ENCODE peak calls at places on chromosomes 13 and 19, in nine cellular contexts. S is CD8-positive, alpha-beta T cell; P is tibial nerve; W is cardiac fibroblast; A is lower leg skin; M is left lung; Q is tibial artery; D is Peyer's patch; R is GM23338. L is an unnamed sample.

GRCh38 chr19:16327911-16328823 is 3.5 kb downstream of the KLF2 start:
- DNase-seq in R (no peak), M (peak), A (peak), P (peak), D (no peak), S (peak), W (peak), Q (peak), L (no peak)

GRCh38 chr13:79398915-79399314 is 7.1 kb downstream of the RBM26 start:
- DNase-seq in R (no peak), P (no peak), Q (no peak), M (no peak), S (no peak), W (peak), D (no peak), A (no peak), L (no peak)

GRCh38 chr13:87942204-87942603 is 271.0 kb downstream of the SLITRK5 start:
- DNase-seq in W (no peak), A (no peak), S (no peak), Q (no peak), P (no peak), D (no peak), R (no peak), M (no peak), L (no peak)

GRCh38 chr13:98174321-98174720 is 2.7 kb downstream of the RNF113B start:
- DNase-seq in W (no peak), S (no peak), Q (no peak), A (no peak), R (no peak), P (no peak), D (no peak), M (no peak), L (no peak)

GRCh38 chr13:41502676-41503075 is 45.3 kb downstream of the RGCC start:
- DNase-seq in A (no peak), P (no peak), M (no peak), S (peak), Q (no peak), R (no peak), D (no peak), W (no peak), L (no peak)

GRCh38 chr13:28583661-28584091 is 75.3 kb upstream of the POMP start:
- DNase-seq in W (no peak), P (no peak), M (no peak), Q (no peak), S (no peak), R (peak), A (no peak), D (no peak), L (no peak)

GRCh38 chr19:47020132-47020805 is 632 bp downstream of the NPAS1 start:
- DNase-seq in Q (no peak), A (no peak), W (no peak), D (no peak), R (peak), S (no peak), M (no peak), P (no peak), L (no peak)

GRCh38 chr19:43799502-43800142 is 2.6 kb downstream of the LYPD5 start:
- DNase-seq in W (no peak), M (no peak), S (no peak), R (peak), Q (no peak), A (peak), P (no peak), D (peak), L (no peak)

GRCh38 chr13:57629821-57630235 is 1.7 kb upstream of the PCDH17 start:
- DNase-seq in D (peak), A (peak), S (no peak), M (peak), R (peak), Q (peak), W (peak), P (no peak), L (no peak)

GRCh38 chr13:32228330-32229041 is 86.7 kb downstream of the ZAR1L start:
- DNase-seq in R (peak), S (no peak), P (no peak), A (no peak), D (no peak), Q (no peak), W (peak), M (no peak), L (no peak)

GRCh38 chr19:40465781-40466218 is 255 bp upstream of the BLVRB start:
- DNase-seq in Q (peak), W (peak), A (peak), R (peak), P (peak), M (peak), S (peak), D (peak), L (peak)

GRCh38 chr19:48872884-48873475 is 759 bp downstream of the PPP1R15A start:
- DNase-seq in W (peak), A (peak), P (peak), S (peak), Q (peak), M (peak), D (peak), R (peak), L (peak)

GRCh38 chr13:31195616-31196015 is 4.2 kb upstream of the B3GLCT start:
- DNase-seq in P (no peak), W (no peak), M (no peak), R (no peak), S (no peak), A (no peak), Q (no peak), D (no peak), L (no peak)

GRCh38 chr19:19202707-19203011 is 555 bp downstream of the NR2C2AP start:
- DNase-seq in M (no peak), Q (no peak), A (no peak), D (no peak), W (no peak), S (no peak), P (no peak), R (no peak), L (no peak)

GRCh38 chr13:44972956-44973581 is 16.2 kb downstream of the NUFIP1 start:
- DNase-seq in A (no peak), Q (no peak), S (no peak), R (peak), W (peak), M (no peak), P (no peak), D (no peak), L (no peak)

GRCh38 chr13:42991892-42992584 is at the start of gene EPSTI1:
- DNase-seq in P (peak), Q (peak), M (peak), R (peak), D (peak), A (peak), W (peak), S (peak), L (peak)

GRCh38 chr19:46271488-46272197 is 25.2 kb upstream of the HIF3A start:
- DNase-seq in W (peak), P (no peak), D (no peak), S (no peak), R (no peak), A (no peak), Q (no peak), M (no peak), L (no peak)

GRCh38 chr13:72960541-72960940 is 98.3 kb upstream of the KLF5 start:
- DNase-seq in A (no peak), W (no peak), S (no peak), D (no peak), M (no peak), Q (no peak), R (peak), P (no peak), L (no peak)

GRCh38 chr19:34418300-34418699 is 9.9 kb upstream of the UBA2 start:
- DNase-seq in P (no peak), M (no peak), A (no peak), S (no peak), D (no peak), W (no peak), R (no peak), Q (no peak), L (no peak)

DNA sequence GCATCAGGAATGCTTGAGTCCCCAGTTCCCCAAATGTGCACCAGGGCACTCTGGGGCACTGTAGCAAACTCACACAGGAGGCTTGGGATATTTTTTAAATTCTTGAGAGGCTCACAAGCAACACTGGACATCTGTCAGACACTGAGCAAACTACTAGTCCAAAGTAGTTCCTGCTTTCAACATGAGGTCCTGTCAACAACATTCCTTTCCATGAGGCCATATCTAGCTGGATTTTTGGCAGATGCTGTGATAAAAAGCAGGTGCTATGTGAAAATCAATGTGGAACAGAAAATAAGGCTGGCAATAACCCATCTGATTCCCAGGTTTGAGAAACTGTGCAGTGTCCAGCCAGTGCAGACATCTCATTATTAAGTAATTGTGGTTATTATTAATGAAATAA is 50.5 kb downstream of the STARD13 start:
- DNase-seq in R (no peak), Q (no peak), A (no peak), P (no peak), D (no peak), M (no peak), S (no peak), W (peak), L (no peak)
- TF ChIP-seq CTCF in R (no peak), Q (no peak), A (no peak), P (no peak), D (no peak), M (peak), S (no peak), W (peak), L (no peak)

DNA sequence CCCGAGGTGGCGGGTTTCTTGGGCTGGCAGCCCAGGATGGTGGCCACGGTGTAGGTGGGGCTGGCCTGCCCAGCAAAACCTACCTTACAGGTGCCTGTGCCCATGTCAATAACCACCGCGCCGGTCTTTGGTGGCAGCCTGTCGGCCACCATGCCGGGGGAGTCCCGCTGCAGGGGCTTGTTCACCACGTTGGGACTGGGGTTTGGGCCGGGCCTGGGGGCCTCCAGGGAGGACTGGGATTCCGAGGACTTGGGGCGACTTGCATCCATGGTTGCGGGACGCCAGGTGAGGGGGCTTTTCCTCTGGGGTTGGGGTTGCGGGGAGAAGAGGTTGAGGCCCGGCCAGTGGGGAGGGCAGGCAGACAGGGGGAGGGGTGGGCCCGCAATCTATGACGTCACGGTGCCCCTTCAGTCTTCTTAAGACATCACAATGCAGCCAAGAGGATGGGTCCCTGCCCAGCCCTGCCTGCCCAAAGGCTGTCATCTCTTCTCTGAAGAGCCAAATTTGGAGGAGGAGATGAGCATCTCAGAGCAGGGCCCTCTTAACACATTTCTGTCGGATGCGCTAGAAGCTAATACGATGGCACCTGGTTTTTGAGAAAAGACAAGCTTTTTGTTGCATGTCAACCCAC is at the start of gene ACTL9:
- DNase-seq in D (no peak), R (no peak), M (no peak), P (no peak), W (no peak), A (no peak), S (no peak), Q (no peak), L (no peak)
- TF ChIP-seq CTCF in D (no peak), R (no peak), M (no peak), P (no peak), W (no peak), A (no peak), S (no peak), Q (no peak), L (no peak)

GRCh38 chr19:55099557-55100506 is 17.6 kb downstream of the PPP1R12C start:
- DNase-seq in D (peak), W (peak), R (peak), Q (no peak), P (no peak), M (no peak), A (no peak), S (no peak), L (no peak)
- TF ChIP-seq CTCF in D (no peak), W (no peak), R (peak), Q (no peak), P (no peak), M (no peak), A (no peak), S (no peak), L (no peak)

GRCh38 chr19:4375164-4375619 is 25.2 kb downstream of the SH3GL1 start:
- DNase-seq in P (no peak), M (peak), Q (no peak), A (peak), R (peak), D (peak), W (no peak), S (no peak), L (peak)

GRCh38 chr19:4376245-4376990 is 23.9 kb downstream of the SH3GL1 start:
- DNase-seq in Q (no peak), D (no peak), S (no peak), W (no peak), R (peak), P (no peak), M (no peak), A (peak), L (no peak)

GRCh38 chr19:4376991-4377781 is 23.2 kb downstream of the SH3GL1 start:
- DNase-seq in D (no peak), A (peak), P (no peak), R (no peak), Q (no peak), W (no peak), M (peak), S (no peak), L (no peak)

GRCh38 chr19:4374451-4375163 is 25.7 kb downstream of the SH3GL1 start:
- DNase-seq in A (peak), P (peak), Q (peak), M (peak), D (peak), W (peak), R (no peak), S (no peak), L (no peak)

GRCh38 chr19:4375620-4376228 is 24.6 kb downstream of the SH3GL1 start:
- DNase-seq in S (no peak), R (peak), P (no peak), A (peak), D (no peak), M (no peak), Q (peak), W (peak), L (no peak)
- TF ChIP-seq CTCF in S (no peak), R (peak), P (peak), A (no peak), D (peak), M (no peak), Q (peak), W (peak), L (no peak)

DNA sequence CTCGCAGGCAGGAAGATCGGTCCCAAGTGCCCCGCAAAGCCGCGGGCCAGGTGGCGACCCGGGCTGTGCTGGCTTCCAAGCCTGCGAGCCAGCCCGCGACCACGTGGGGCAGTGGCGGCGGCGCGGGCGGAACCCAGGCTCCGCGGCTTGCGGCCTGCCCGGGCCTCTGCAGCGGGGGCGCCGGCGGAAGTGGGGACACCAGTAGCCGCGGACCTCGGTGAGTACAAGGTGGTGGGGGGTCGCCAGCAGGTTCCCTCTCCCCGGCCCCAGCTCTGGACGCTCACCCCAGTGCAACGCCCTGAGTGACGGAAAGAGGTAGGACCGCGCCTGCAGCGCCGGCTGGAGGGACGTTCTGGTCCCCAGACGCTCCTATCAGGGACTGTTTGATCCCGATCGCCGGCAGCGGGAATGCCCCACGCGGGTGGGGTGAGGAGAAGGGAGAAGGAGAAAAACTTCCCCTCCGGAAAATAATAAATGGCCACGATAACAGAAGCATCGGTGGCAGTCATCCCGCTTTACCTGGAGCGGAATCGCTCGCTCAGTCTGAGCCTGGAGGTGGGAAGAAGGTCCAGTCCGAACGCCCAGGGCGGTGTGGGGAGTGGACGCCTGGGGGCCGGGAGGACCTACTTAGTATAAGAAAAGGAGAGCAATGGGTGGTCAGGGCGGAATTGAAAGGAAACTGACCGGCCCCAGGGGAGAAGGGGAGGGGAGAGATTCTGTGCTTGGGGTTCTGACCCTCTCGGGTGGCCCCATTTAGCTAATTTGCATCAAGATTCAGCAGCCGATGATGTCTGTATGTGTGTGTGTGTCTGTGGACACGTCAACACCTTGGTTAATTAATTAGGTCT is at the start of gene GEMIN7:
- DNase-seq in P (peak), A (peak), M (peak), D (peak), Q (peak), R (peak), S (peak), W (peak), L (peak)
- TF ChIP-seq CTCF in P (no peak), A (no peak), M (no peak), D (no peak), Q (no peak), R (no peak), S (no peak), W (no peak), L (no peak)

DNA sequence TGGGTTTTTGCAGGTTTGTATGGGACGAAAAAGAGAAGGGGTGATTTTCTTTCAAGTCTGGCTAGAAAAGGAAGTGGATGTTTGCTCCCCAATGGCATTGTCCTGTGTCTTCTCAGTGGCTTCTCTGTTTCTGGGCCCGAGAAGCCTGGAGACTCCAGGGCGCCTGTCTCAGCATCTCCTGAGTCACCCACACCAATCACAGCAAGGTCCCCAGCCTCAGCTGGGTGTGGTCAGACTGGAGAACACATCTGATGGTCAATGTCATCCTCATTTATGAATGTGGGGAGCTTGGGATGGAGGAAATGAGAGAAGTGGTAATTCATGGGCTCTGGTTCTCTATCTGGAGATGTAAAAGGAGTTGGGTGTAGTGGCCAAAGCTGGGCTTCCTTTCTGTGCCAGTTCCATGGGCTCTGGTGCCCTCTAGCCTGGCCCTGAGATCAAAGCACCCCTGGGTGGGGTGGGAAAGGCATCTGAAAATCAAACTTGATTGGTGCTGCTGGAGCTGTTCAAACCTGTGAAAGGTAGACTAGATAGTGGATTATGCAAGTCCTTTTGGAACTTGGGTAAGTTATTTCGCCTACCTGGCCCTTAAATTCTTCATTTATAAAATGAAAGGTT is 13.4 kb downstream of the RASL11A start:
- DNase-seq in D (no peak), Q (peak), A (no peak), M (no peak), W (peak), R (no peak), P (no peak), S (no peak), L (no peak)
- TF ChIP-seq CTCF in D (peak), Q (peak), A (no peak), M (peak), W (peak), R (peak), P (no peak), S (no peak), L (no peak)

GRCh38 chr13:67740871-67741475 is 510.8 kb upstream of the PCDH9 start:
- DNase-seq in A (no peak), Q (no peak), M (no peak), W (no peak), D (no peak), S (no peak), R (peak), P (no peak), L (no peak)

GRCh38 chr13:67735651-67736050 is 505.5 kb upstream of the PCDH9 start:
- DNase-seq in R (no peak), Q (no peak), D (no peak), A (no peak), P (no peak), W (no peak), M (no peak), S (no peak), L (no peak)

GRCh38 chr13:67742478-67742877 is 512.3 kb upstream of the PCDH9 start:
- DNase-seq in R (no peak), S (no peak), A (no peak), D (no peak), Q (no peak), W (no peak), M (no peak), P (no peak), L (no peak)

DNA sequence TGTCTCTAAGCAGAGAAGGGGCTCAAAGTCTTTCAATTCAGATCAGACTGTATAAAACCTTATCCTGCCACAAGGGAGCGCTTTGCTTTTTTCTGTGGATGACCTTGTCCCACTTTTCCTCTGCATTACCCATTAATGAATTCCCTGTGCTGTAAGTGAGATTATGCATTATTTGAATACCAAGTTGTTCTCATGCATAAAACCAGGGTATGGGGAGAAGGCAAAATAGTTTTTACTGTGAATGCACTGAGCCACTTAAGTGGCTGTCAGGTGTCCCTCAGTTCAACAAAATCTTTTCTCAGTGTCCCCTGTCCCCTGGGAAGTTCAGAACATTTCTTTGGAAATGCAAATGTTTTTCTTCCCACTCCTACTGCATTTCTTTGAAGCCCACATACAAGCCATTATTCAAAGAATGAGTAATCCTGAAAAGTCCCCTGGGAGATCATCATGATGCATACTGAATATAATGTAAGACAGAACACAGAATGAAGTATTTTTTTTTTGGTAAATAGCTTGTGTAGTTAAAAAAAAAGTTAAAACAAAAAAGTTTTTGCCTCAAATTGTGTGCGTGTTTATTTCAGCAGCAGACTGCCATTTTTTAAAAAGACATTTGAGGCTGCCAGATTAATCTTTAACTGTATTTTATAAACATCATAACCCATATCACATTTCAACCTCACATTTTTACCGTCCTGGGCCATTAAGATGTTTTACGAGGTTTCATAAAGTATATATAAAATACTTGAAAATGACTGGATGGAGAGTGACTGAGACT is 506.7 kb upstream of the PCDH9 start:
- DNase-seq in Q (no peak), D (no peak), P (no peak), R (peak), A (no peak), S (no peak), M (no peak), W (peak), L (no peak)
- TF ChIP-seq CTCF in Q (no peak), D (no peak), P (no peak), R (peak), A (no peak), S (no peak), M (no peak), W (no peak), L (no peak)

L was measured in breast epithelium.